ENCODE peak calls at places on chromosomes 12 and 14, in ten cellular contexts. G, S, D, U, K, O, T, F, Q and W are unnamed samples.
A peak's percentile ranks its signal among the peaks of the same experiment; 100 is the strongest.

GRCh38 chr12:69502342-69503081 is 32.3 kb downstream of the FRS2 start:
- DNase-seq in G (no peak), S (no peak), D (no peak), U (no peak), K (peak; percentile 88), O (peak; percentile 89), T (no peak), F (no peak), Q (no peak), W (no peak)

GRCh38 chr12:131076277-131076676 is 122.6 kb downstream of the ADGRD1 start:
- DNase-seq in G (peak; percentile 45), S (no peak), D (no peak), U (no peak), K (no peak), O (no peak), T (no peak), F (no peak), Q (no peak), W (no peak)

GRCh38 chr12:10701226-10701681 is 21.9 kb downstream of the YBX3 start:
- DNase-seq in G (no peak), S (no peak), D (no peak), U (no peak), K (no peak), O (no peak), T (no peak), F (no peak), Q (no peak), W (no peak)

GRCh38 chr12:27524839-27525238 is 833 bp downstream of the PPFIBP1 start:
- DNase-seq in G (no peak), S (no peak), D (no peak), U (no peak), K (no peak), O (peak; percentile 42), T (no peak), F (no peak), Q (no peak), W (no peak)

GRCh38 chr12:57722716-57723629 is 15.6 kb downstream of the AGAP2 start:
- DNase-seq in G (no peak), S (no peak), D (no peak), U (no peak), K (no peak), O (no peak), T (peak; percentile 51), F (no peak), Q (no peak), W (peak; percentile 75)

GRCh38 chr14:33564774-33565630 is 385.9 kb downstream of the EGLN3 start:
- DNase-seq in G (no peak), S (no peak), D (no peak), U (no peak), K (peak; percentile 91), O (peak; percentile 82), T (no peak), F (no peak), Q (no peak), W (no peak)

GRCh38 chr14:96962337-96962736 is 165.2 kb downstream of the VRK1 start:
- DNase-seq in G (no peak), S (no peak), D (no peak), U (no peak), K (no peak), O (no peak), T (no peak), F (no peak), Q (peak; percentile 66), W (no peak)

GRCh38 chr12:81542621-81543020 is 216.5 kb downstream of the PPFIA2 start:
- DNase-seq in G (no peak), S (no peak), D (no peak), U (no peak), K (peak; percentile 39), O (no peak), T (no peak), F (no peak), Q (no peak), W (no peak)

GRCh38 chr12:1879633-1880032 is 38.8 kb downstream of the CACNA2D4 start:
- DNase-seq in G (no peak), S (no peak), D (no peak), U (no peak), K (no peak), O (no peak), T (peak; percentile 23), F (no peak), Q (no peak), W (no peak)

GRCh38 chr12:1878214-1878613 is 40.2 kb downstream of the CACNA2D4 start:
- DNase-seq in G (no peak), S (no peak), D (no peak), U (no peak), K (no peak), O (no peak), T (peak; percentile 23), F (no peak), Q (no peak), W (no peak)

GRCh38 chr12:1878695-1879094 is 39.8 kb downstream of the CACNA2D4 start:
- DNase-seq in G (no peak), S (no peak), D (no peak), U (no peak), K (no peak), O (no peak), T (peak; percentile 28), F (peak; percentile 57), Q (no peak), W (no peak)

GRCh38 chr12:1875608-1876007 is 42.8 kb downstream of the CACNA2D4 start:
- DNase-seq in G (no peak), S (no peak), D (no peak), U (no peak), K (no peak), O (no peak), T (peak; percentile 34), F (no peak), Q (no peak), W (no peak)

DNA sequence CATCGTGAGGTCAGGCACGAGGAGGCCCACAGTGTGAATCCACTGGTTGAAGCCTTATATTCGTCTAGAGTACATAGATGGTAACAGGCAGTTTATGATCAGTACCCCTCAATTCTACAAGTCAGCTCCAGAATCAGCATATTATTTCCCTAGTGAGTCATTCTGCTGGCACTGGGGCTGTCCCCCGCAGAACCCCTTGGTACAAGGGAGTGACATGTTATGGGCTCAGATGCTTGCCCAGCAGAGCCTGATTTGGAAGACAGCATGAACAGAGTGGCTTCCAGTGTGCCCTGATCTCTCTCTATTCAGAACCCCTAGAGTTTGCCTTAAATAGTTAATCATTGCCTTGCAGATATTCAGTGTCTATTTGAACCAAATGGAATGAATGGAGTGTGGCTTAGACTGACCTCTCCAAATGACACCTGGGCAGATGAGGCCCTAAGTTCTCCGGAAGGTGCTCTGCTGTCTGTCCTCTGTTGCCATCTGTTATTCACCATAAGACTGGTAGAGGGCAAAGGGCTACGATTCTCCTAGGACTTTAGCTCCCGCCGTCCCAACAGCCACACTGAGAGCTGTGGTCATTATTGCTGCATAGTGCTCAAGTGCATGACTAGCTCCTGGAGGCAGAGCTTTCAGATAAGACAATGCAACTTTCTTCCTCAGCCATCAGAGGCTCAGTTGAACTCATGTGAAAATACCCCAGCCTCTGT is 41.1 kb downstream of the CACNA2D4 start:
- DNase-seq in G (no peak), S (no peak), D (no peak), U (no peak), K (no peak), O (no peak), T (peak; percentile 32), F (no peak), Q (no peak), W (no peak)
- H3K27me3 ChIP-seq in G (no peaks in the 10 kb centered on the region), S (no peaks in the 10 kb centered on the region), D (peaks cover 15% of the 10 kb centered on the region), U (no peaks in the 10 kb centered on the region), K (peaks cover 21% of the 10 kb centered on the region), O (peaks cover 40% of the 10 kb centered on the region), T (no peaks in the 10 kb centered on the region), F (peaks cover 3% of the 10 kb centered on the region), Q (no peaks in the 10 kb centered on the region), W (no peaks in the 10 kb centered on the region)

GRCh38 chr14:100239840-100240724 is 1.1 kb downstream of the YY1 start:
- DNase-seq in G (peak; percentile 96), S (peak; percentile 90), D (peak; percentile 63), U (peak; percentile 98), K (peak; percentile 95), O (peak; percentile 78), T (peak; percentile 85), F (peak; percentile 95), Q (peak; percentile 86), W (peak; percentile 89)

GRCh38 chr14:100237735-100238418 is 1.1 kb upstream of the YY1 start:
- DNase-seq in G (peak; percentile 81), S (peak; percentile 62), D (no peak), U (no peak), K (no peak), O (peak; percentile 66), T (no peak), F (peak; percentile 75), Q (peak; percentile 44), W (peak; percentile 76)

GRCh38 chr14:100239200-100239839 is 376 bp downstream of the YY1 start:
- DNase-seq in G (peak; percentile 81), S (peak; percentile 58), D (peak; percentile 14), U (peak; percentile 92), K (no peak), O (no peak), T (no peak), F (no peak), Q (no peak), W (no peak)

GRCh38 chr14:100236873-100237272 is 2.1 kb upstream of the YY1 start:
- DNase-seq in G (no peak), S (no peak), D (no peak), U (no peak), K (no peak), O (no peak), T (no peak), F (no peak), Q (no peak), W (no peak)

GRCh38 chr14:100238419-100239199 is at the start of gene YY1:
- DNase-seq in G (peak; percentile 100), S (peak; percentile 99), D (peak; percentile 86), U (peak; percentile 100), K (peak; percentile 88), O (peak; percentile 98), T (peak; percentile 99), F (peak; percentile 99), Q (peak; percentile 99), W (peak; percentile 98)
- H3K4me3 ChIP-seq in G (peak within 1 kb of the TSS; percentile 90), S (peak within 1 kb of the TSS; percentile 100), D (peak within 1 kb of the TSS; percentile 96), U (peak within 1 kb of the TSS; percentile 90), K (peak within 1 kb of the TSS; percentile 85), O (peak within 1 kb of the TSS; percentile 97), T (peak within 1 kb of the TSS; percentile 91), F (peak within 1 kb of the TSS; percentile 96), Q (peak within 1 kb of the TSS; percentile 96), W (peak within 1 kb of the TSS; percentile 90)

GRCh38 chr12:128583453-128583852 is 240.3 kb downstream of the SLC15A4 start:
- DNase-seq in G (no peak), S (no peak), D (peak; percentile 36), U (no peak), K (no peak), O (no peak), T (no peak), F (no peak), Q (no peak), W (no peak)

GRCh38 chr12:128592345-128592744 is 231.4 kb downstream of the SLC15A4 start:
- DNase-seq in G (no peak), S (no peak), D (no peak), U (no peak), K (no peak), O (no peak), T (no peak), F (no peak), Q (no peak), W (no peak)

GRCh38 chr12:128586630-128587029 is 237.1 kb downstream of the SLC15A4 start:
- DNase-seq in G (no peak), S (no peak), D (no peak), U (no peak), K (no peak), O (no peak), T (no peak), F (peak; percentile 13), Q (no peak), W (no peak)

GRCh38 chr12:128587918-128588317 is 235.8 kb downstream of the SLC15A4 start:
- DNase-seq in G (no peak), S (no peak), D (no peak), U (no peak), K (no peak), O (no peak), T (no peak), F (no peak), Q (no peak), W (no peak)
- H3K27me3 ChIP-seq in G (no peaks in the 10 kb centered on the region), S (no peaks in the 10 kb centered on the region), D (no peaks in the 10 kb centered on the region), U (no peaks in the 10 kb centered on the region), K (no peaks in the 10 kb centered on the region), O (peaks cover 23% of the 10 kb centered on the region), T (no peaks in the 10 kb centered on the region), F (no peaks in the 10 kb centered on the region), Q (no peaks in the 10 kb centered on the region), W (no peaks in the 10 kb centered on the region)

DNA sequence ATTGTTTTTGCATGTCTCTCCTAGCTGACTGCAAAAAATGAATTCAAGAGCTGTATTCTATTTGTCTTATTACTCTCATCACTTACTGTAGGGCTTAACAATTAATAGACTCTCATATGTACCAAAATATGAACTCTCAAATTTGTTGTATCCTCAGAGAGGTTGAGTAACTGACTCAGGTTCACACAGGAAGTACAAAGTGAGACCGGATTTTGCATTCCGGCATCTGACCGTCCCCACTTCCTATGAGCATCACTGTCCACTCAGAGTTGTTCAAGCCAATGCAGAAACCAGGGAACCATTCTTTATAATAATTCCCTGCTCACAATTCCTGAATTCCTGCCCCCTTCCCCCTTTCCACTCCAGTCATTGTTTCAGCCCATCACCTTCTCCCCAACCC is 113.3 kb upstream of the AMIGO2 start:
- DNase-seq in G (no peak), S (no peak), D (no peak), U (no peak), K (no peak), O (no peak), T (no peak), F (no peak), Q (no peak), W (no peak)
- H3K4me3 ChIP-seq in G (no peak overlapping the region), S (no peak overlapping the region), D (no peak overlapping the region), U (no peak overlapping the region), K (no peak overlapping the region), O (no peak overlapping the region), T (no peak overlapping the region), F (no peak overlapping the region), Q (peak overlapping the region; percentile 70), W (no peak overlapping the region)